ENCODE peak calls at places on chromosomes 7 and 10, in four cellular contexts. O, M, L and Z are unnamed samples.

GRCh38 chr7:129341212-129341611 is 93.0 kb upstream of the STRIP2 start:
- DNase-seq in M (no peak), O (no peak), L (no peak), Z (no peak)

GRCh38 chr10:12201543-12201942 is 5.6 kb downstream of the CDC123 start:
- DNase-seq in M (no peak), L (no peak), O (no peak), Z (no peak)

GRCh38 chr10:35089641-35090161 is 440 bp downstream of the CUL2 start:
- DNase-seq in O (no peak), M (no peak), L (no peak), Z (no peak)

GRCh38 chr10:57506414-57507094 is 761.1 kb downstream of the IPMK start:
- DNase-seq in L (no peak), O (no peak), M (no peak), Z (no peak)

GRCh38 chr7:51325231-51325630 is 8.6 kb upstream of the COBL start:
- DNase-seq in O (no peak), M (no peak), L (no peak), Z (no peak)

GRCh38 chr10:46229144-46229563 is 57.6 kb upstream of the ANTXRL start:
- DNase-seq in O (no peak), M (no peak), L (peak), Z (peak)

GRCh38 chr7:26549281-26549943 is 257.8 kb downstream of the SNX10 start:
- DNase-seq in O (no peak), M (no peak), L (no peak), Z (no peak)

GRCh38 chr10:118926903-118927302 is 102.6 kb upstream of the NANOS1 start:
- DNase-seq in O (no peak), M (no peak), L (no peak), Z (no peak)

GRCh38 chr7:12089951-12090756 is 120.9 kb upstream of the TMEM106B start:
- DNase-seq in O (no peak), M (no peak), L (no peak), Z (no peak)

GRCh38 chr7:30093351-30094019 is 41.3 kb upstream of the MTURN start:
- DNase-seq in L (no peak), O (peak), M (no peak), Z (no peak)